ENCODE peak calls at places on chromosomes 6 and 20, in six cellular contexts. U is prostate gland, P is Peyer's patch, D is spleen, O is IMR-90, T is tibial nerve. Q is an unnamed sample.

GRCh38 chr6:70763754-70764153 is 96.1 kb downstream of the SMAP1 start:
- DNase-seq in U (no peak), P (no peak), D (no peak), O (peak; percentile 18), T (no peak), Q (no peak)

GRCh38 chr6:37480951-37481597 is 18.6 kb downstream of the CCDC167 start:
- DNase-seq in U (no peak), P (peak; percentile 31), D (no peak), O (no peak), T (no peak), Q (no peak)

GRCh38 chr6:126103993-126104392 is 117.7 kb downstream of the TRMT11 start:
- DNase-seq in U (no peak), P (no peak), D (no peak), O (no peak), T (no peak), Q (no peak)

GRCh38 chr6:158185729-158186456 is 17.7 kb downstream of the GTF2H5 start:
- DNase-seq in U (no peak), P (no peak), D (no peak), O (peak; percentile 67), T (no peak), Q (no peak)

GRCh38 chr6:47535316-47536046 is 57.9 kb downstream of the CD2AP start:
- DNase-seq in U (no peak), P (no peak), D (no peak), O (no peak), T (no peak), Q (no peak)

GRCh38 chr20:46520976-46521579 is 7.7 kb upstream of the ZNF334 start:
- DNase-seq in U (peak; percentile 51), P (peak; percentile 65), D (peak; percentile 81), O (peak; percentile 64), T (no peak), Q (peak; percentile 76)

GRCh38 chr20:64107736-64108457 is 532 bp upstream of the NPBWR2 start:
- DNase-seq in U (no peak), P (peak; percentile 49), D (peak; percentile 71), O (no peak), T (no peak), Q (peak; percentile 11)

GRCh38 chr20:2626853-2627541 is 25.4 kb upstream of the NOP56 start:
- DNase-seq in U (no peak), P (peak; percentile 65), D (no peak), O (peak; percentile 51), T (no peak), Q (no peak)

GRCh38 chr6:16623029-16623653 is 138.1 kb downstream of the ATXN1 start:
- DNase-seq in U (no peak), P (no peak), D (no peak), O (peak; percentile 60), T (no peak), Q (no peak)

GRCh38 chr20:18985551-18985950 is 172.0 kb downstream of the SCP2D1 start:
- DNase-seq in U (no peak), P (no peak), D (no peak), O (no peak), T (no peak), Q (no peak)

GRCh38 chr6:165676435-165677068 is 13.5 kb upstream of the PDE10A start:
- DNase-seq in U (no peak), P (no peak), D (no peak), O (peak; percentile 20), T (no peak), Q (no peak)

GRCh38 chr20:38747495-38748096 is 664 bp upstream of the ACTR5 start:
- DNase-seq in U (no peak), P (no peak), D (no peak), O (no peak), T (no peak), Q (no peak)

GRCh38 chr6:131828080-131828479 is 20.3 kb downstream of the ENPP1 start:
- DNase-seq in U (no peak), P (no peak), D (no peak), O (peak; percentile 64), T (no peak), Q (no peak)

GRCh38 chr20:51562334-51563140 is 20.0 kb upstream of the NFATC2 start:
- DNase-seq in U (peak; percentile 68), P (peak; percentile 78), D (peak; percentile 77), O (peak; percentile 95), T (peak; percentile 78), Q (peak; percentile 83)

GRCh38 chr6:43771858-43772570 is 2.0 kb downstream of the VEGFA start:
- DNase-seq in U (peak; percentile 61), P (peak; percentile 82), D (peak; percentile 91), O (no peak), T (peak; percentile 64), Q (peak; percentile 64)
- TF ChIP-seq POLR2A in U (no peak), P (no peak), D (no peak), O (peak; percentile 9), T (peak; percentile 8), Q (no peak)

GRCh38 chr6:40582892-40583291 is 4.3 kb downstream of the LRFN2 start:
- DNase-seq in U (no peak), P (no peak), D (no peak), O (no peak), T (no peak), Q (no peak)

GRCh38 chr6:40585661-40586269 is 1.4 kb downstream of the LRFN2 start:
- DNase-seq in U (no peak), P (no peak), D (no peak), O (no peak), T (no peak), Q (no peak)

GRCh38 chr6:40584741-40585140 is 2.4 kb downstream of the LRFN2 start:
- DNase-seq in U (no peak), P (no peak), D (no peak), O (no peak), T (no peak), Q (no peak)

GRCh38 chr6:40585218-40585617 is 1.9 kb downstream of the LRFN2 start:
- DNase-seq in U (no peak), P (no peak), D (no peak), O (no peak), T (no peak), Q (no peak)

DNA sequence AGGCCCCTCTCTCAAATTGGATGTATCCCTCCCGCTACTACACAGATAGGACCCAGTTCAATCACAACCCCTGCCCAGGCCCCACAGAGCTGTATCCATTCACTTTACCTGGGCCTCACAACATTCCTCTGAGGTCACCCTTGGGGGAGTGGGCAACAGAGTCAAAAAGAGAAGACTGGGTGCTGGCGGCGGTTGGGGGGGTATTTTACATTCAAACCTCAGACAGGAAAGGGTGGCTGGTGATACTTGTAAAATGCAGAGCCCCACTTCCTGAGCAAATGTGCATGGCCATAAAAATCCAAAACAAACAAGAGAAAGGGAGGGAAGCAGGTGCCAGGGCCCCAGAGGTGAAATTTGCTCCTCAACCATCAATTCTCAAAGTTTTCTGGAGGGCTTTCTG is 3.5 kb downstream of the LRFN2 start:
- DNase-seq in U (no peak), P (no peak), D (no peak), O (no peak), T (no peak), Q (no peak)
- H3K4me3 ChIP-seq in U (no peak overlapping the region), P (no peak overlapping the region), D (no peak overlapping the region), O (no peak overlapping the region), T (no peak overlapping the region), Q (no peak overlapping the region)

DNA sequence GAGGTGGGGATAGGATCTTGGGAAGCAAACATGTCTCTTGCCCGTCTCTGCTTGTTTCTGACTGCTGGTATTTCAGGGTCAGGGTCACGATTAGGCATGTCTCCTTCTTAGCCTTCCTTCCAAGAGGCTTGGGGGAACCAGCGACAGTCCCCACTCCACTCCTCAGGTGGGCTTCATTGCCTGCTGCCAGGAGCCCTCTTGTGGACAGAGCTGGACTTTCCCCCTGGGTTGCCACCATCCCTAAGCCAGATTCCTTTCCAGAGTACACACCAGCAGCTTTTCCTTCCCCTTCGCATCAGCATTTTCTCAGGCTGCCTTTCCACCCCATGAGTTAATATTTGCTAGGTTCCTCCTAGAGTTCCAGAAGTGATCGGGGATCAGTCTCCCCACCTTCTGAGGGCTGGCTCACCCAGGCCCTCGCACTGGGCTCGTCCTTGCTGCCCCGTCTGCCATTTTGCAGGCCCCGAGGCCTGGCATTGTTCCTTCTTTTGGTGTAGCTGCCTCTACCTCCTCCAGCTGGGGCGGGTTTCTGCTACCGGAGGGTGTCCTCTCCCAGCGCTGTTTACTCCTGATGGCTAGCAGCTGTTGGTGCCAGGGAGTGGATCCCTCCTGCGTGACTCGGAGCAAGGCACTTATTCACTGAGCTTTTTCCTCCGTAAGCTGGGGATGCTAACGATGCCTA is 8.8 kb upstream of the C20orf144 start:
- DNase-seq in U (no peak), P (peak; percentile 78), D (peak; percentile 79), O (peak; percentile 66), T (no peak), Q (peak; percentile 72)
- TF ChIP-seq POLR2A in U (no peak), P (no peak), D (no peak), O (no peak), T (no peak), Q (no peak)

GRCh38 chr6:145372671-145373123 is 362.6 kb downstream of the EPM2A start:
- DNase-seq in U (no peak), P (no peak), D (no peak), O (peak; percentile 65), T (no peak), Q (no peak)
- H3K4me3 ChIP-seq in U (no peak overlapping the region), P (no peak overlapping the region), D (no peak overlapping the region), O (peak overlapping the region; percentile 10), T (no peak overlapping the region), Q (no peak overlapping the region)

DNA sequence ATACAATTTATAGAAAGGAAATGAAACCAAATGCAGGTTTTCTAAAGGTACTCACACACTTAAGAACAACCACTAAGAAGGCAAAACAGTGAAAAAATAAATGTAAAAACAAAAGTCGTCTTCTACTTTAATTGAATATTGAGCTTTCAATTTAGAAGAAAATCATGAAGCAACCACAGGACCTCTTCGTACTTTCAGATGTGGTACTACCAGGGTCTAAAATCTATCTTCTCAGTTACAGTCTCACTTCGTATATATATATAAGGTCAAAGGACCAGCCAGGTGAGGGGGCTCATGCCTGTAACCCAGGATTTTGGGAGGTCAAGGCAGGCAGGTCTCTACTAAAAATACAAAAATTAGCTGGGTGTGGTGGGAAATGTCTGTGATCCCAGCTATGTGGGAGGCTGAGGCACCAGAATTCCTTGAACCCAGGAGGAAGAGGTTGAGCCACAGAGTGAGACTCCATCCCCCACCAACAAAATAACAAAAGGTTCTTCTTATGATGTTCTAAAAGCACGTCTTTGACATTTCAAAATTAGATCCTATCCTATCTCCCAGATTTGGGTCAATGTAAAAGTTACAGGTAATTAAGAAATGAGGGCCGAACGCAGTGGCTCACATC is 12.5 kb downstream of the ROMO1 start:
- DNase-seq in U (no peak), P (no peak), D (no peak), O (no peak), T (no peak), Q (no peak)
- TF ChIP-seq POLR2A in U (no peak), P (no peak), D (no peak), O (no peak), T (no peak), Q (no peak)

Q was measured in testis.